ENCODE peak calls at places on chromosomes 3 and 15, in nine cellular contexts. G is GM20000; N is activated T-helper 1 cell treated with Interleukin-2 at 50 U/mL for 16 hours; C is stimulated activated CD4-positive, alpha-beta T cell treated with anti-CD3 and anti-CD28 coated beads, Interleukin-1b, Interleukin-23, amount 100 ng/mL, for 1 hour; H is left colon; D is ureter; F is neural progenitor cell; T is C1 segment of cervical spinal cord; U is activated CD8-positive, alpha-beta memory T cell treated with anti-CD3 and anti-CD28 coated beads, Interleukin-2, amount 50 U/mL, for 48 hours. L is an unnamed sample.
A peak's percentile ranks its signal among the peaks of the same experiment; 100 is the strongest.

GRCh38 chr3:16132926-16133325 is 41.6 kb upstream of the GALNT15 start:
- DNase-seq in F (no peak), D (no peak), C (no peak), H (no peak), N (no peak), U (no peak), G (no peak), T (no peak), L (no peak)

GRCh38 chr3:52533623-52534280 is at the start of gene NT5DC2:
- DNase-seq in H (peak; percentile 69), T (peak; percentile 24), U (peak; percentile 87), N (peak; percentile 62), F (peak; percentile 92), D (no peak), C (peak; percentile 49), G (peak; percentile 99), L (peak; percentile 90)

GRCh38 chr3:188819939-188820338 is 351.8 kb upstream of the TPRG1 start:
- DNase-seq in C (no peak), U (no peak), H (no peak), N (no peak), G (no peak), D (no peak), T (no peak), F (no peak), L (no peak)

GRCh38 chr15:25892126-25892525 is 29.0 kb upstream of the ATP10A start:
- DNase-seq in D (no peak), F (no peak), G (no peak), N (no peak), C (no peak), U (no peak), H (no peak), T (no peak), L (no peak)

GRCh38 chr3:15795563-15796308 is 2.0 kb downstream of the ANKRD28 start:
- DNase-seq in N (no peak), C (no peak), G (no peak), H (no peak), T (no peak), D (no peak), F (no peak), U (no peak), L (no peak)

GRCh38 chr3:15903776-15904720 is 106.3 kb upstream of the ANKRD28 start:
- DNase-seq in F (no peak), H (no peak), T (no peak), N (no peak), D (peak; percentile 45), U (no peak), C (no peak), G (no peak), L (no peak)

GRCh38 chr3:175150812-175151411 is 291.8 kb downstream of the NAALADL2 start:
- DNase-seq in F (no peak), D (no peak), G (no peak), N (no peak), C (no peak), T (no peak), H (no peak), U (no peak), L (no peak)

GRCh38 chr3:156888576-156888975 is 62.4 kb downstream of the LEKR1 start:
- DNase-seq in F (no peak), U (no peak), D (no peak), G (no peak), H (no peak), T (no peak), C (no peak), N (no peak), L (no peak)